ENCODE peak calls at places on chromosomes 12 and 14, in five cellular contexts. Q, R, X, J and W are unnamed samples.

GRCh38 chr12:54421175-54421872 is 2.3 kb upstream of the ITGA5 start:
- DNase-seq in Q (no peak), R (no peak), X (no peak), J (peak), W (no peak)

GRCh38 chr14:74596747-74597456 is 15.1 kb downstream of the LTBP2 start:
- DNase-seq in Q (no peak), R (no peak), X (no peak), J (no peak), W (no peak)

GRCh38 chr14:68088463-68088862 is 268.9 kb downstream of the RAD51B start:
- DNase-seq in Q (no peak), R (no peak), X (no peak), J (no peak), W (peak)

GRCh38 chr12:125211464-125211863 is 146.2 kb downstream of the AACS start:
- DNase-seq in Q (no peak), R (no peak), X (no peak), J (no peak), W (no peak)

GRCh38 chr12:104374806-104375205 is 71.3 kb downstream of the EID3 start:
- DNase-seq in Q (no peak), R (no peak), X (no peak), J (no peak), W (no peak)

GRCh38 chr14:95515523-95516517 is 630 bp downstream of the SYNE3 start:
- DNase-seq in Q (peak), R (no peak), X (peak), J (peak), W (peak)

GRCh38 chr12:6981152-6982052 is 10.7 kb downstream of the EMG1 start:
- DNase-seq in Q (no peak), R (no peak), X (peak), J (no peak), W (no peak)

GRCh38 chr14:66359500-66359899 is 126.7 kb upstream of the CCDC196 start:
- DNase-seq in Q (peak), R (peak), X (peak), J (peak), W (peak)

GRCh38 chr12:94649349-94650142 is 811 bp downstream of the TMCC3 start:
- DNase-seq in Q (peak), R (no peak), X (no peak), J (no peak), W (peak)

GRCh38 chr12:843609-844008 is 91.2 kb downstream of the WNK1 start:
- DNase-seq in Q (no peak), R (no peak), X (no peak), J (no peak), W (no peak)

GRCh38 chr12:110301065-110301806 is 20.2 kb downstream of the ATP2A2 start:
- DNase-seq in Q (no peak), R (no peak), X (no peak), J (no peak), W (no peak)

GRCh38 chr14:73753887-73754880 is 40.0 kb upstream of the PNMA1 start:
- DNase-seq in Q (no peak), R (peak), X (no peak), J (no peak), W (no peak)

GRCh38 chr12:67541625-67541991 is 106.9 kb upstream of the DYRK2 start:
- DNase-seq in Q (no peak), R (no peak), X (no peak), J (no peak), W (no peak)

GRCh38 chr14:77498984-77499527 is 440 bp upstream of the ISM2 start:
- DNase-seq in Q (no peak), R (no peak), X (peak), J (no peak), W (no peak)

GRCh38 chr12:63150255-63151060 is 543 bp downstream of the AVPR1A start:
- DNase-seq in Q (peak), R (no peak), X (no peak), J (no peak), W (peak)

GRCh38 chr12:21717756-21718155 is 56.8 kb downstream of the KCNJ8 start:
- DNase-seq in Q (no peak), R (no peak), X (no peak), J (no peak), W (no peak)

GRCh38 chr12:124715121-124715990 is 147.9 kb upstream of the NCOR2 start:
- DNase-seq in Q (no peak), R (no peak), X (no peak), J (peak), W (peak)

GRCh38 chr12:3207858-3208257 is 130.7 kb downstream of the TSPAN9 start:
- DNase-seq in Q (no peak), R (no peak), X (peak), J (peak), W (peak)

GRCh38 chr12:101086490-101086889 is 123.5 kb downstream of the SLC5A8 start:
- DNase-seq in Q (no peak), R (no peak), X (no peak), J (no peak), W (no peak)

GRCh38 chr12:49233842-49234526 is 30.9 kb upstream of the TUBA1C start:
- DNase-seq in Q (no peak), R (peak), X (no peak), J (peak), W (no peak)

GRCh38 chr14:29925736-29926135 is 1.9 kb downstream of the PRKD1 start:
- DNase-seq in Q (no peak), R (no peak), X (no peak), J (no peak), W (no peak)

GRCh38 chr14:102678394-102678793 is 85.9 kb downstream of the RCOR1 start:
- DNase-seq in Q (no peak), R (no peak), X (no peak), J (no peak), W (no peak)

GRCh38 chr14:26394114-26394855 is 203.5 kb downstream of the NOVA1 start:
- DNase-seq in Q (peak), R (no peak), X (no peak), J (no peak), W (no peak)

GRCh38 chr14:89902876-89903275 is 51.7 kb downstream of the EFCAB11 start:
- DNase-seq in Q (peak), R (no peak), X (no peak), J (no peak), W (no peak)

GRCh38 chr12:53964315-53964713 is 8.6 kb upstream of the HOXC11 start:
- DNase-seq in Q (no peak), R (no peak), X (no peak), J (no peak), W (no peak)

GRCh38 chr14:55333785-55334485 is 62.7 kb downstream of the FBXO34 start:
- DNase-seq in Q (no peak), R (no peak), X (no peak), J (no peak), W (no peak)

GRCh38 chr12:64544796-64545382 is 65.4 kb upstream of the RASSF3 start:
- DNase-seq in Q (peak), R (no peak), X (no peak), J (no peak), W (no peak)

GRCh38 chr12:69438539-69438938 is 31.6 kb upstream of the FRS2 start:
- DNase-seq in Q (no peak), R (no peak), X (no peak), J (peak), W (no peak)

GRCh38 chr12:92621833-92622232 is 81.0 kb upstream of the PLEKHG7 start:
- DNase-seq in Q (no peak), R (no peak), X (no peak), J (no peak), W (no peak)

GRCh38 chr14:65976771-65977170 is 509.4 kb upstream of the CCDC196 start:
- DNase-seq in Q (no peak), R (no peak), X (no peak), J (no peak), W (no peak)

DNA sequence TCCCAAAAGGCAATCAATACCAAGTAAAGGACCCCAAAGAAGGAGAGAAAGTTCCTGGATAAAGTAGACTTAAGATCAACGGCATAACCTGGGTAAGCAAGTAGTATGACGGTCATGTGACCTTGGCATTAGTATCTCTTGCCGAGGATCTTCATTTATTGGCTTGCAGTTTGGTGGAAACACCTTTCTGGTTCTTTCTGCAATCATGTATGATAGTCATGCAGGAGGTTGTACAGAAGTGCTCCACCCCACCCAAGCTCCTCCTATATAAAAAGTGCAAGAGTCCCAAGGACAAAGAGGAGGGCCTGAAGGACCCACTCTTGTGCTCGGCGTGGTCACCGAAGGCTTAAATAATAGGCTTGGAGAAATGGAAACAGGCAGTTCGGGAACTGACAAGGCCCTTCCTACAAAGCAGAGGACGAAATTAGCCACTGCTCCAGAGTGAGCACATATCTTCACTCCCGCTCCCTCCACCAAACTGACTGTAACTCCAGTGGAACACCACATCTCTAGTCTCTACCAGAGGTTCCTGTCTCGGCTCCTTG is 750 bp downstream of the CS start:
- DNase-seq in Q (no peak), R (no peak), X (no peak), J (peak), W (no peak)
- TF ChIP-seq RFX5 in Q (no peak), R (no peak), X (no peak), J (no peak), W (no peak)

GRCh38 chr12:20701106-20701505 is 6.0 kb downstream of the SLCO1C1 start:
- DNase-seq in Q (no peak), R (no peak), X (no peak), J (no peak), W (no peak)
- TF ChIP-seq RFX5 in Q (no peak), R (no peak), X (no peak), J (no peak), W (no peak)

DNA sequence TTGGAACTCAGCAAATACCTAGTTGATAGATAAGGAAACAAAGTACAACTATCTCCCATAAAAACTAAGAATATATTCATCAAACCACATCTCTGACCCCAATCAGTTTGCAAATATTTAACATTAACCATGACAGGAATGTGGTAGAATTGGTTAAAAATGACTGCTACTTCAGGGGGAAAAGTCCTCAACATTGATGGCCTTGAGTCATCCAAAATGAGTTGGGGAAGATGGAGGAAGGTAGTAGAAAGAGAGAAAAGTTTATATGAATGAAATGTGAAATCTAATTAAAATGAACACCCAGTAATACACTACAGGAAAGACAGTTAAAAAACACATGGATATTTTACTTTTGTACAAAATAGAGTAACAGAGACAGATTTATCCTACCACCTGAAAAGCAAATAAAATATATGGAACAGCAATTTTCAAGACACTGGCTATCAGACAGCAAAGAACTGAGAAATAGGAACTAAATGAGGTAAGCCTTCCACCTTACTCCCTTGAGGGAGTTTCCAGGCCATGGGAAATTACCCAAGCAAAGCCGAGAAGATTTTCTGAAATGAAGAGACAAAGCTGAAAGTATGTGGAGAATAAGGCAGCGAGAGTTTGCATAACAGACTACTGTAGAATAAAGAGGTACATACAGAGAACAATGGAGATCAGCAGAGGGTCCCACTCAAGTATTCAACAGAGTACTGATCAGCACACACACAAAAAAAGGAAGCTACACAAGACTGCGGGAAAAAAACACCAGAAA is 49.6 kb downstream of the TC2N start:
- DNase-seq in Q (no peak), R (peak), X (no peak), J (no peak), W (no peak)
- TF ChIP-seq RFX5 in Q (no peak), R (no peak), X (no peak), J (no peak), W (no peak)

GRCh38 chr14:53306267-53306721 is 153.2 kb upstream of the DDHD1 start:
- DNase-seq in Q (peak), R (no peak), X (peak), J (peak), W (peak)
- TF ChIP-seq RFX5 in Q (no peak), R (no peak), X (no peak), J (no peak), W (no peak)

DNA sequence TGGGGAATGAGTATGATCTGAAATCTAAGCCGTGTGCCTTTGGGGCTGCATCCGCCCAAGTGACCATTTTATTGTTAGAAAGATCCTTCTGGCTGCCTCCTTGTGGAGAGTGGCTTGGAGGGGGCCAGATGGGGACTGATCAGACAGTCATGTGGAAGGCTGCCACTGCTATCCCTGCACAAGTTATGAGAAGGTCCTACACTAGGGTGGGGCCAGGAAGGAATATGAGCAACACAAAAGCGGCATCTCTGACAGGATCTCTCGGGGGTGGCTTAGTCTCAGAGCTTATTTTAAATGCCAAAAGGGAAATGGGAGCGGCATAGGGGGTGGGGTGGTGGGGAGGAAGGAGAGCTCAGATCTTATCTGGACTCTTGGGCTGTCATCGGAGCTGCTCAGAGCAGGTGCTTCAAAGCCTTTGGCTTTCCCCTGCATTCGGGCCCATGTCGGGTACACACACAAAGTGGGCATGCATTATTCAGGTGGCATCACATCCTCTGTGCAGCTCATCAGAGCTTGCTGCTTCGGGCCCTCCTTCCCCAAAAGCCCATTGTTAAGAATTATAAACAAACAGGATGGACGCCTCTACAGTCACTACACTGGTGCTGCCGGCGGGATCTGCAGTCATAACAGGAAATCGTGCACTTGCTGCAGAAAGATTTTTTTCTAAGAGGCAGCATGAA is 805.4 kb downstream of the VRK1 start:
- DNase-seq in Q (no peak), R (no peak), X (no peak), J (no peak), W (no peak)
- TF ChIP-seq RFX5 in Q (no peak), R (no peak), X (no peak), J (no peak), W (no peak)

GRCh38 chr12:44504799-44505198 is 371.3 kb downstream of the NELL2 start:
- DNase-seq in Q (no peak), R (no peak), X (no peak), J (no peak), W (no peak)

GRCh38 chr12:44511289-44511688 is 364.8 kb downstream of the NELL2 start:
- DNase-seq in Q (no peak), R (peak), X (no peak), J (no peak), W (no peak)

GRCh38 chr12:44509471-44509870 is 366.6 kb downstream of the NELL2 start:
- DNase-seq in Q (no peak), R (no peak), X (no peak), J (no peak), W (no peak)

GRCh38 chr12:44510510-44510909 is 365.6 kb downstream of the NELL2 start:
- DNase-seq in Q (no peak), R (no peak), X (no peak), J (no peak), W (no peak)

DNA sequence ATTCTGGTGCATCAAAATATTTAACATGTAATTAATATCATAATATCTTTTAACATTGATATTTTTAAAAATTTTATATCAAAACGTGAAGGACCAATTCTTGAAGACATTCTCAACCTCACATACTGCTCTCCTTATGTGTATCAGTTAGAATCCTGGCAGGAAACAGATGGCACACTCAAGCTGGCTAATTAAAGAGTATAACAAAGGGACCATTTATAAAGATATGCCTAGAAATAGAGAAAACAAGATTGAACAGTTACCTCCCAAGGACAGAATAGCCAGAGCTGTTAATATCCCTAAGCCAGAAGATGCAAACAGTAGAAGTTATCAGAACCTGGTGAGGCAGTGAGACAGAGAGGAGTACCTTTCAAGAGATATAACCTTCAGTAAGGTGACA is 368.6 kb downstream of the NELL2 start:
- DNase-seq in Q (no peak), R (no peak), X (no peak), J (no peak), W (no peak)
- TF ChIP-seq RFX5 in Q (no peak), R (no peak), X (no peak), J (no peak), W (no peak)

GRCh38 chr12:95820096-95820703 is 29.6 kb upstream of the NTN4 start:
- DNase-seq in Q (peak), R (no peak), X (peak), J (peak), W (peak)
- TF ChIP-seq RFX5 in Q (peak), R (no peak), X (no peak), J (no peak), W (no peak)